ENCODE peak calls at places on chromosome 13, in eight cellular contexts. J, Y, O, V, D, C, W and Z are unnamed samples. For H3K36me3, the result is how much of the 10 kb centered on the place peaks cover.

GRCh38 chr13:67023088-67023893 is 206.8 kb downstream of the PCDH9 start:
- DNase-seq in J (no peak), D (no peak), V (peak), Y (peak), O (no peak), W (peak), C (peak), Z (no peak)

GRCh38 chr13:75581874-75582640 is 32.5 kb downstream of the UCHL3 start:
- DNase-seq in C (no peak), D (no peak), Y (no peak), V (peak), J (no peak), W (no peak), O (no peak), Z (no peak)

GRCh38 chr13:61149333-61149730 is 266.3 kb downstream of the PCDH20 start:
- DNase-seq in Y (no peak), O (no peak), W (peak), J (no peak), C (no peak), V (no peak), D (no peak), Z (no peak)

GRCh38 chr13:75384881-75385707 is 96.9 kb downstream of the TBC1D4 start:
- DNase-seq in C (no peak), J (no peak), V (no peak), W (no peak), O (no peak), D (no peak), Y (no peak), Z (no peak)

GRCh38 chr13:26663801-26664200 is 96.8 kb downstream of the GPR12 start:
- DNase-seq in D (no peak), V (no peak), W (no peak), J (no peak), Y (no peak), O (no peak), C (no peak), Z (no peak)

GRCh38 chr13:74644239-74644638 is 510.0 kb upstream of the KLF12 start:
- DNase-seq in Y (peak), O (no peak), C (no peak), V (peak), J (no peak), D (no peak), W (no peak), Z (peak)

GRCh38 chr13:106484755-106485193 is 50.7 kb downstream of the EFNB2 start:
- DNase-seq in C (no peak), W (no peak), V (peak), Y (no peak), J (no peak), D (no peak), O (no peak), Z (no peak)

GRCh38 chr13:98374750-98375149 is 197.7 kb upstream of the RNF113B start:
- DNase-seq in J (no peak), Y (no peak), C (no peak), O (no peak), W (no peak), D (no peak), V (no peak), Z (no peak)

GRCh38 chr13:74035881-74036280 is 98.3 kb downstream of the KLF12 start:
- DNase-seq in V (no peak), D (no peak), Y (no peak), C (no peak), W (no peak), J (no peak), O (no peak), Z (no peak)

GRCh38 chr13:51501592-51502205 is 48.9 kb upstream of the INTS6 start:
- DNase-seq in W (no peak), C (no peak), D (no peak), V (peak), O (no peak), J (no peak), Y (no peak), Z (no peak)

GRCh38 chr13:60627071-60627686 is 230.2 kb downstream of the TDRD3 start:
- DNase-seq in J (peak), V (peak), Y (peak), O (no peak), D (no peak), W (peak), C (peak), Z (peak)

GRCh38 chr13:61500176-61500575 is 84.5 kb upstream of the PCDH20 start:
- DNase-seq in W (no peak), D (no peak), C (no peak), V (no peak), Y (no peak), O (no peak), J (no peak), Z (no peak)

GRCh38 chr13:48448963-48449614 is 36.2 kb upstream of the LPAR6 start:
- DNase-seq in J (no peak), D (no peak), C (no peak), V (peak), Y (no peak), W (no peak), O (no peak), Z (no peak)

GRCh38 chr13:37443538-37443937 is 155.0 kb downstream of the POSTN start:
- DNase-seq in O (no peak), J (no peak), W (no peak), V (peak), D (no peak), Y (peak), C (no peak), Z (no peak)

GRCh38 chr13:63843766-63844699 is 2428.4 kb upstream of the PCDH20 start:
- DNase-seq in V (no peak), C (no peak), J (no peak), W (no peak), D (no peak), O (no peak), Y (no peak), Z (no peak)

GRCh38 chr13:106284358-106284757 is 251.1 kb downstream of the EFNB2 start:
- DNase-seq in J (no peak), C (no peak), V (peak), O (no peak), W (no peak), Y (no peak), D (no peak), Z (no peak)

GRCh38 chr13:27401210-27401609 is 23.2 kb upstream of the GTF3A start:
- DNase-seq in V (no peak), C (no peak), O (no peak), D (no peak), J (peak), Y (no peak), W (no peak), Z (peak)

GRCh38 chr13:26949701-26950345 is 189.2 kb upstream of the GPR12 start:
- DNase-seq in W (no peak), C (no peak), D (no peak), O (no peak), J (no peak), Y (no peak), V (no peak), Z (no peak)

GRCh38 chr13:29230446-29230845 is 365.0 kb downstream of the SLC7A1 start:
- DNase-seq in W (no peak), J (no peak), O (no peak), V (no peak), D (no peak), Y (no peak), C (no peak), Z (no peak)

GRCh38 chr13:40966298-40966697 is 52.8 kb downstream of the ELF1 start:
- DNase-seq in J (no peak), D (no peak), Y (no peak), W (no peak), V (no peak), C (no peak), O (no peak), Z (no peak)

GRCh38 chr13:105196052-105196451 is 1339.4 kb downstream of the EFNB2 start:
- DNase-seq in W (no peak), Y (peak), J (no peak), O (no peak), D (no peak), C (peak), V (peak), Z (peak)

GRCh38 chr13:32429406-32429909 is 1.5 kb upstream of the N4BP2L1 start:
- DNase-seq in J (no peak), D (no peak), V (no peak), O (no peak), W (no peak), C (no peak), Y (no peak), Z (no peak)

GRCh38 chr13:32426981-32427851 is 714 bp downstream of the N4BP2L1 start:
- DNase-seq in W (peak), J (peak), D (peak), Y (no peak), V (peak), C (peak), O (peak), Z (peak)

GRCh38 chr13:32427852-32428580 is at the start of gene N4BP2L1:
- DNase-seq in C (peak), W (peak), J (peak), V (no peak), O (peak), Y (peak), D (peak), Z (peak)

GRCh38 chr13:32430018-32430747 is 2.3 kb upstream of the N4BP2L1 start:
- DNase-seq in D (no peak), J (no peak), V (peak), O (no peak), Y (no peak), C (no peak), W (no peak), Z (no peak)

DNA sequence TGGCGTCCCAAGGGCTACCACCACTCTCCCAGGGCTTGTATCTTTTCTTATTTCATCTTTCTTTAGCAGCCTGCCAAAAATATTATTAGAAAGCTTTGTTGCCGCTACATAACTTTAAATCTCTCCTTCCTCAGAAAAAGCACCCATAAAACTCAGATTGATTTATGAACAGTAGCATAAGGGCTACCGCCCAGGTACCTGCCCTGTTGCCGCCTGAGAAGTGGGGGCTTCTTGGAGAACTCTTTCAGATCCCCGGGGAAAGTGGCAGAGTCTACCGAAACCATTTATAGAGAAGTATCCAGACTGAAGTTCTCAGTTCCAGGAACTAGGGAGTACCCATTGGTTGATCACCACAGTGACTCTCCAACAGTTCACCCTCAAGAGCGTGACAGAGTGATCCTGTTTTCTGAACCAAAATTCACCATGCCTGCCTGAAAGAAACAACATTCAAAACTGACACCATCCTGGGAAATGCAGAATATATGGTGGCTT is 697 bp upstream of the N4BP2L1 start:
- DNase-seq in J (peak), D (no peak), Y (no peak), V (no peak), C (no peak), W (no peak), O (no peak), Z (no peak)
- H3K27ac ChIP-seq in J (peak), D (peak), Y (no peak), V (no peak), C (no peak), W (no peak), O (peak), Z (peak)

DNA sequence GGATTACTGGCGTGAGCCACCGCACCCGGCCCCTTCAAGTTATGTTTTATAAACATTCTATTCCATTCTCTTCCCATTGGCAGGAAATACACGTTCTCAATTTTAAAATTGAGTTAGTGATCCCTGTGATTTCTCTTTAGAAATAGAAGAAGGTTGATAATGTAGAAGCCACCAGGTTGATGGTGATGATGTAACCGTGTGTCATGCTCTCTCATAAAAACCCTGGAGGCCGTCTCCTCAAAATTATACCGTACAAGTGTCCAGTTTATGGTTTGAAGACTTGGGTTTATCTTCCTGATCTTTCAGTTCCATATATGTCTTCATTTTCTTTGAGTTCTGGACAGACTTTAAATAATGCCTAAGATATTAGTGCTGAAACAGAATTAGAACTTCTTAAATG is 32.2 kb downstream of the COG3 start:
- DNase-seq in J (no peak), Y (no peak), V (no peak), W (no peak), O (no peak), C (no peak), D (no peak), Z (no peak)
- H3K36me3 ChIP-seq in J (under half), Y (under half), V (under half), W (under half), O (under half), C (under half), D (half or more), Z (under half)

GRCh38 chr13:49954674-49955455 is 18.7 kb upstream of the SPRYD7 start:
- DNase-seq in W (no peak), O (no peak), Y (no peak), C (no peak), V (peak), D (no peak), J (no peak), Z (peak)

GRCh38 chr13:49956131-49956530 is 20.0 kb upstream of the SPRYD7 start:
- DNase-seq in C (no peak), D (no peak), J (no peak), W (no peak), O (no peak), Y (no peak), V (no peak), Z (no peak)

GRCh38 chr13:49953560-49953959 is 17.4 kb upstream of the SPRYD7 start:
- DNase-seq in W (no peak), D (no peak), O (no peak), V (no peak), Y (no peak), C (no peak), J (no peak), Z (no peak)

DNA sequence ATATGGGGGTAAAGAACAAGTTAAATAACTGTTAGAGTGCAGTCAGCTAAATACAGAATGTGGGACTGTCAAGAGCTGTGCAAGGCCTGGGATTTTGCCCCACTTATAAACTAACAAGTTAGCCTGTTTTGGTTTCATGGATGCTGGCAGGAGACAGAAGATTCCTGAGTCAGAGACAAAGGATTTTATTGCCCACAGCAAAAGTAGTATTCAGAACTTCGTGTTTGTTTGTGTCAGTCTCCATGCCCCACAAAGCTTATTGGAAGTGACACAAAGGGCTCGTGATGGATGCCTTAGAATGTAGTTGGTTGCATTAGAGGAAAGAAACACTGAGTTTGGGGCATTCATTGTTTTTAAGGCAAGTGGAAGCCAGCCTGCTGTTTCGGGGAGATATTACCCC is 22.2 kb upstream of the SPRYD7 start:
- DNase-seq in C (no peak), J (no peak), V (peak), D (no peak), O (no peak), W (peak), Y (no peak), Z (no peak)
- H3K27ac ChIP-seq in C (no peak), J (no peak), V (no peak), D (no peak), O (no peak), W (no peak), Y (no peak), Z (no peak)

GRCh38 chr13:112129557-112129956 is 62.6 kb downstream of the SOX1 start:
- DNase-seq in V (no peak), C (no peak), J (no peak), O (no peak), Y (no peak), D (no peak), W (no peak), Z (no peak)
- H3K36me3 ChIP-seq in V (under half), C (under half), J (under half), O (under half), Y (under half), D (under half), W (under half), Z (under half)